ENCODE peak calls at places on chromosomes 13 and 19, in ten cellular contexts. One of them, this sample, is unnamed.
A peak's percentile ranks its signal among the peaks of the same experiment; 100 is the strongest.

GRCh38 chr19:4018140-4018613 is 10.6 kb downstream of the PIAS4 start:
- DNase-seq in glutamatergic neuron: no peak
- DNase-seq in AG09309: no peak
- DNase-seq in BJ: no peak
- DNase-seq in H9: no peak
- DNase-seq in GM12865: no peak
- DNase-seq in astrocyte of the spinal cord: no peak
- DNase-seq in uterus: no peak
- DNase-seq in adrenal gland: no peak
- DNase-seq in endothelial cell of umbilical vein: no peak
- DNase-seq in this sample: no peak

GRCh38 chr13:99269627-99270252 is 11.6 kb upstream of the GPR18 start:
- DNase-seq in glutamatergic neuron: no peak
- DNase-seq in AG09309: peak; percentile 40
- DNase-seq in BJ: no peak
- DNase-seq in H9: no peak
- DNase-seq in GM12865: peak; percentile 76
- DNase-seq in astrocyte of the spinal cord: peak; percentile 76
- DNase-seq in uterus: no peak
- DNase-seq in adrenal gland: peak; percentile 45
- DNase-seq in endothelial cell of umbilical vein: peak; percentile 71
- DNase-seq in this sample: peak; percentile 49

GRCh38 chr19:4582980-4583842 is 23.7 kb upstream of the SEMA6B start:
- DNase-seq in glutamatergic neuron: no peak
- DNase-seq in AG09309: no peak
- DNase-seq in BJ: no peak
- DNase-seq in H9: no peak
- DNase-seq in GM12865: no peak
- DNase-seq in astrocyte of the spinal cord: no peak
- DNase-seq in uterus: no peak
- DNase-seq in adrenal gland: peak; percentile 64
- DNase-seq in endothelial cell of umbilical vein: no peak
- DNase-seq in this sample: no peak

GRCh38 chr19:4970558-4971423 is 1.9 kb downstream of the KDM4B start:
- DNase-seq in glutamatergic neuron: no peak
- DNase-seq in AG09309: no peak
- DNase-seq in BJ: no peak
- DNase-seq in H9: no peak
- DNase-seq in GM12865: peak; percentile 20
- DNase-seq in astrocyte of the spinal cord: peak; percentile 29
- DNase-seq in uterus: no peak
- DNase-seq in adrenal gland: peak; percentile 82
- DNase-seq in endothelial cell of umbilical vein: peak; percentile 43
- DNase-seq in this sample: no peak

GRCh38 chr19:2412449-2412848 is 14.9 kb downstream of the TIMM13 start:
- DNase-seq in glutamatergic neuron: no peak
- DNase-seq in AG09309: no peak
- DNase-seq in BJ: no peak
- DNase-seq in H9: no peak
- DNase-seq in GM12865: no peak
- DNase-seq in astrocyte of the spinal cord: no peak
- DNase-seq in uterus: no peak
- DNase-seq in adrenal gland: no peak
- DNase-seq in endothelial cell of umbilical vein: no peak
- DNase-seq in this sample: no peak

GRCh38 chr13:97134364-97135095 is 87.6 kb upstream of the MBNL2 start:
- DNase-seq in glutamatergic neuron: no peak
- DNase-seq in AG09309: no peak
- DNase-seq in BJ: no peak
- DNase-seq in H9: no peak
- DNase-seq in GM12865: no peak
- DNase-seq in astrocyte of the spinal cord: no peak
- DNase-seq in uterus: no peak
- DNase-seq in adrenal gland: no peak
- DNase-seq in endothelial cell of umbilical vein: no peak
- DNase-seq in this sample: no peak

GRCh38 chr13:113880651-113881611 is 17.1 kb upstream of the GAS6 start:
- DNase-seq in glutamatergic neuron: no peak
- DNase-seq in AG09309: no peak
- DNase-seq in BJ: no peak
- DNase-seq in H9: no peak
- DNase-seq in GM12865: peak; percentile 60
- DNase-seq in astrocyte of the spinal cord: no peak
- DNase-seq in uterus: no peak
- DNase-seq in adrenal gland: no peak
- DNase-seq in endothelial cell of umbilical vein: peak; percentile 67
- DNase-seq in this sample: no peak

GRCh38 chr19:58586131-58586765 is 13.1 kb upstream of the MZF1 start:
- DNase-seq in glutamatergic neuron: no peak
- DNase-seq in AG09309: no peak
- DNase-seq in BJ: no peak
- DNase-seq in H9: no peak
- DNase-seq in GM12865: no peak
- DNase-seq in astrocyte of the spinal cord: no peak
- DNase-seq in uterus: no peak
- DNase-seq in adrenal gland: peak; percentile 29
- DNase-seq in endothelial cell of umbilical vein: no peak
- DNase-seq in this sample: no peak

GRCh38 chr19:45446944-45447343 is 20.9 kb upstream of the FOSB start:
- DNase-seq in glutamatergic neuron: no peak
- DNase-seq in AG09309: no peak
- DNase-seq in BJ: no peak
- DNase-seq in H9: no peak
- DNase-seq in GM12865: no peak
- DNase-seq in astrocyte of the spinal cord: no peak
- DNase-seq in uterus: no peak
- DNase-seq in adrenal gland: no peak
- DNase-seq in endothelial cell of umbilical vein: no peak
- DNase-seq in this sample: no peak

GRCh38 chr19:45444318-45445041 is 20.8 kb upstream of the ERCC1 start:
- DNase-seq in glutamatergic neuron: peak; percentile 93
- DNase-seq in AG09309: no peak
- DNase-seq in BJ: no peak
- DNase-seq in H9: peak; percentile 95
- DNase-seq in GM12865: peak; percentile 90
- DNase-seq in astrocyte of the spinal cord: peak; percentile 84
- DNase-seq in uterus: peak; percentile 95
- DNase-seq in adrenal gland: peak; percentile 96
- DNase-seq in endothelial cell of umbilical vein: peak; percentile 78
- DNase-seq in this sample: no peak

GRCh38 chr19:45448425-45448756 is 19.4 kb upstream of the FOSB start:
- DNase-seq in glutamatergic neuron: no peak
- DNase-seq in AG09309: no peak
- DNase-seq in BJ: no peak
- DNase-seq in H9: no peak
- DNase-seq in GM12865: no peak
- DNase-seq in astrocyte of the spinal cord: no peak
- DNase-seq in uterus: no peak
- DNase-seq in adrenal gland: no peak
- DNase-seq in endothelial cell of umbilical vein: no peak
- DNase-seq in this sample: no peak

GRCh38 chr19:45445139-45445538 is 21.4 kb upstream of the ERCC1 start:
- DNase-seq in glutamatergic neuron: no peak
- DNase-seq in AG09309: no peak
- DNase-seq in BJ: no peak
- DNase-seq in H9: no peak
- DNase-seq in GM12865: no peak
- DNase-seq in astrocyte of the spinal cord: no peak
- DNase-seq in uterus: no peak
- DNase-seq in adrenal gland: no peak
- DNase-seq in endothelial cell of umbilical vein: no peak
- DNase-seq in this sample: no peak

DNA sequence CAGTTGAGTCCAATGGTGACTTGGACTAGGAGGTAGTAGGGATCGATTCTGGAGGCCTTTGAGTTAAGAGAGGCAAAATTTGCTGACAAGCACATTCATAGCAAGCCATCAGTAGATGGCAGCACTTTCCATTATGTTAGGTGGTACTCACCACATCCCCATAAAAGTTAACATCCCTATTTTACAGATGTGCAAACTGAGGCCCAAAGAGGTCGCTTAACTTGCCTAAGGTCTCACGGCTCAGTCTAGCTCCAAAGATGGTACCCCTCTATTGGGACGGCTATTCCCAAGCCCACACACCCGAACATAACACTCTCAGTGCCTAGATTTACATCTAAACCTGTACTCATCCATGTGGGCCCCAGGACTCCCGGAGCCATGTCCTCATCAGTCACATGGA is 21.5 kb upstream of the FOSB start:
- DNase-seq in glutamatergic neuron: no peak
- DNase-seq in AG09309: no peak
- DNase-seq in BJ: no peak
- DNase-seq in H9: no peak
- DNase-seq in GM12865: peak; percentile 62
- DNase-seq in astrocyte of the spinal cord: peak; percentile 53
- DNase-seq in uterus: no peak
- DNase-seq in adrenal gland: no peak
- DNase-seq in endothelial cell of umbilical vein: peak; percentile 47
- DNase-seq in this sample: no peak
- TF ChIP-seq CTCF in glutamatergic neuron: no peak
- TF ChIP-seq CTCF in AG09309: peak; percentile 34
- TF ChIP-seq CTCF in BJ: peak; percentile 46
- TF ChIP-seq CTCF in H9: peak; percentile 59
- TF ChIP-seq CTCF in GM12865: peak; percentile 45
- TF ChIP-seq CTCF in astrocyte of the spinal cord: peak; percentile 49
- TF ChIP-seq CTCF in uterus: no peak
- TF ChIP-seq CTCF in adrenal gland: peak; percentile 21
- TF ChIP-seq CTCF in endothelial cell of umbilical vein: peak; percentile 42
- TF ChIP-seq CTCF in this sample: peak; percentile 41

GRCh38 chr13:72141845-72142470 is 275.0 kb upstream of the DACH1 start:
- DNase-seq in glutamatergic neuron: no peak
- DNase-seq in AG09309: no peak
- DNase-seq in BJ: no peak
- DNase-seq in H9: no peak
- DNase-seq in GM12865: no peak
- DNase-seq in astrocyte of the spinal cord: peak; percentile 82
- DNase-seq in uterus: no peak
- DNase-seq in adrenal gland: peak; percentile 48
- DNase-seq in endothelial cell of umbilical vein: peak; percentile 91
- DNase-seq in this sample: peak; percentile 86

GRCh38 chr13:72144625-72145024 is 277.6 kb upstream of the DACH1 start:
- DNase-seq in glutamatergic neuron: no peak
- DNase-seq in AG09309: no peak
- DNase-seq in BJ: no peak
- DNase-seq in H9: no peak
- DNase-seq in GM12865: no peak
- DNase-seq in astrocyte of the spinal cord: no peak
- DNase-seq in uterus: no peak
- DNase-seq in adrenal gland: no peak
- DNase-seq in endothelial cell of umbilical vein: no peak
- DNase-seq in this sample: no peak

GRCh38 chr13:72149701-72150100 is 282.7 kb upstream of the DACH1 start:
- DNase-seq in glutamatergic neuron: no peak
- DNase-seq in AG09309: no peak
- DNase-seq in BJ: no peak
- DNase-seq in H9: no peak
- DNase-seq in GM12865: no peak
- DNase-seq in astrocyte of the spinal cord: no peak
- DNase-seq in uterus: no peak
- DNase-seq in adrenal gland: no peak
- DNase-seq in endothelial cell of umbilical vein: no peak
- DNase-seq in this sample: no peak

GRCh38 chr13:72146816-72147215 is 279.8 kb upstream of the DACH1 start:
- DNase-seq in glutamatergic neuron: no peak
- DNase-seq in AG09309: no peak
- DNase-seq in BJ: no peak
- DNase-seq in H9: no peak
- DNase-seq in GM12865: no peak
- DNase-seq in astrocyte of the spinal cord: no peak
- DNase-seq in uterus: no peak
- DNase-seq in adrenal gland: no peak
- DNase-seq in endothelial cell of umbilical vein: no peak
- DNase-seq in this sample: no peak

GRCh38 chr13:72145383-72145782 is 278.4 kb upstream of the DACH1 start:
- DNase-seq in glutamatergic neuron: no peak
- DNase-seq in AG09309: no peak
- DNase-seq in BJ: no peak
- DNase-seq in H9: no peak
- DNase-seq in GM12865: no peak
- DNase-seq in astrocyte of the spinal cord: no peak
- DNase-seq in uterus: no peak
- DNase-seq in adrenal gland: no peak
- DNase-seq in endothelial cell of umbilical vein: no peak
- DNase-seq in this sample: no peak
- TF ChIP-seq CTCF in glutamatergic neuron: no peak
- TF ChIP-seq CTCF in AG09309: no peak
- TF ChIP-seq CTCF in BJ: no peak
- TF ChIP-seq CTCF in H9: no peak
- TF ChIP-seq CTCF in GM12865: no peak
- TF ChIP-seq CTCF in astrocyte of the spinal cord: no peak
- TF ChIP-seq CTCF in uterus: no peak
- TF ChIP-seq CTCF in adrenal gland: no peak
- TF ChIP-seq CTCF in endothelial cell of umbilical vein: no peak
- TF ChIP-seq CTCF in this sample: no peak

DNA sequence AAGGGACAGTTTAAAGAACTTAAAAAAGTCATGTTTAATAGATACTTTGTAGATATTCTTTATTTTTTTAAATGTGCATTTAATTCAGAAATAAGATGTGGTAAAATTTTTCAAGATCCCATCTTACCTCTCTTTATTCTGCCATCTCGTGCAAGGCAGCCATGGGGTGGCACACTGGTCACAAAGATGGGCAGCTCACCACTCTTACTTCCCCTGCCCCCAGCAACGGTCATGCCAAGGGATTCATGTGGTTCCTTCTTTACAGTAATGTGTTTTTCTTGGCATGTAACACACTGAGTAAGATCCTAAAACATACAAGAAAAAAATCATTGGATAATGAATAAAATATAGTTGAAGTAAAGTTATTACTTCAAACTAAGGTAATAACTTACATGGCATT is 64.2 kb downstream of the LNX2 start:
- DNase-seq in glutamatergic neuron: no peak
- DNase-seq in AG09309: peak; percentile 29
- DNase-seq in BJ: no peak
- DNase-seq in H9: no peak
- DNase-seq in GM12865: no peak
- DNase-seq in astrocyte of the spinal cord: peak; percentile 88
- DNase-seq in uterus: no peak
- DNase-seq in adrenal gland: peak; percentile 31
- DNase-seq in endothelial cell of umbilical vein: peak; percentile 93
- DNase-seq in this sample: peak; percentile 62
- TF ChIP-seq CTCF in glutamatergic neuron: no peak
- TF ChIP-seq CTCF in AG09309: no peak
- TF ChIP-seq CTCF in BJ: no peak
- TF ChIP-seq CTCF in H9: no peak
- TF ChIP-seq CTCF in GM12865: no peak
- TF ChIP-seq CTCF in astrocyte of the spinal cord: peak; percentile 44
- TF ChIP-seq CTCF in uterus: peak; percentile 4
- TF ChIP-seq CTCF in adrenal gland: no peak
- TF ChIP-seq CTCF in endothelial cell of umbilical vein: peak; percentile 26
- TF ChIP-seq CTCF in this sample: peak; percentile 26

DNA sequence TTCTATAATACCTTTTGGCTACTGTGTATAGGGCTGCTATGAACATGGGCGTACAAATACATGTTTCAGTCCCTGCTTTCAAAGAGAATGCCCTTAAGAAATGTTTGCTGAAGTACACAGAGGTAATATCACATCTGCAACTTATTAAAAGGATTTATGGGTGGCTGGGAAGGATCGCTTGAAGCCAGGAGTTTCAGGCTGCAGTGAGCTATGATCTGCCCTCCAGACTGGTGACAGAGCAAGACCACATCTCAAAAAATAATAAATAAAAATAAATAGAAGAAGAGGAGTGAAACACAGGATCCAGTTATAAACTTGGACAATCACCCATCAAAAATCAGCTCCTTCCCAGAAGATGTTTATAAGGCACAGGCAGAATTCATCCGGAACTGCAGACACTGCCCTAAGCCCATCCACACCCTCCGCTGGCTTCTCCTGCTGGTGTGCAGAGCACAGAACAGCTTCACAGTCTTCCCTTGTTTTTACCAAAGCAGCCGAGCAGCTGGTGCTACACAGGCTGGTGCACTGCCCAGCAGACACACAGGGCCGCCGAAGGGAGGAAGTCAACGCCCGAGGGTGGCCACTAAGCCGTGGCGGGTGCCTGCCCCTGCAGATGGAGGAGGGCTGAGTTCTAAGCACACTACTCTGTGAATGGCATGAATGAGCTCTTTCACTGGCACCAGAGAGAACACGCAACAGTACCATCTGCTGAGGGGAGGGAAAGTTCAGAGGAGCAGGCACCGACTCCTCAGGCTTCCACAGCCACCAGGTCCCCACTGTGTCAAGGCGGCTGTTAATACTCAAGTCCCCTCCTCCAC is 44.0 kb downstream of the BRD4 start:
- DNase-seq in glutamatergic neuron: peak; percentile 52
- DNase-seq in AG09309: no peak
- DNase-seq in BJ: no peak
- DNase-seq in H9: no peak
- DNase-seq in GM12865: peak; percentile 54
- DNase-seq in astrocyte of the spinal cord: peak; percentile 29
- DNase-seq in uterus: no peak
- DNase-seq in adrenal gland: no peak
- DNase-seq in endothelial cell of umbilical vein: peak; percentile 40
- DNase-seq in this sample: no peak
- TF ChIP-seq CTCF in glutamatergic neuron: no peak
- TF ChIP-seq CTCF in AG09309: peak; percentile 6
- TF ChIP-seq CTCF in BJ: peak; percentile 21
- TF ChIP-seq CTCF in H9: no peak
- TF ChIP-seq CTCF in GM12865: no peak
- TF ChIP-seq CTCF in astrocyte of the spinal cord: no peak
- TF ChIP-seq CTCF in uterus: no peak
- TF ChIP-seq CTCF in adrenal gland: no peak
- TF ChIP-seq CTCF in endothelial cell of umbilical vein: no peak
- TF ChIP-seq CTCF in this sample: no peak

This sample was measured in astrocyte of the cerebellum.